ENCODE peak calls at places on chromosomes 4 and X, in eight cellular contexts. Q, G, J, Y, P, I, L and F are unnamed samples.

GRCh38 chr4:104938624-104939023 is 208.1 kb upstream of the TET2 start:
- DNase-seq in L (no peak), J (no peak), Q (no peak), Y (no peak), P (no peak), I (no peak), G (no peak), F (no peak)

GRCh38 chrX:26470946-26471345 is 255.0 kb downstream of the MAGEB5 start:
- DNase-seq in L (no peak), P (no peak), Y (no peak), I (no peak), G (no peak), Q (no peak), J (no peak), F (no peak)

GRCh38 chrX:46376246-46376885 is 168.9 kb downstream of the ZNF674 start:
- DNase-seq in L (peak; percentile 61), Y (peak; percentile 79), J (peak; percentile 75), Q (peak; percentile 42), G (peak; percentile 48), I (no peak), P (peak; percentile 56), F (peak; percentile 56)

GRCh38 chrX:12984629-12985303 is 9.9 kb downstream of the TMSB4X start:
- DNase-seq in Y (peak; percentile 95), I (no peak), P (peak; percentile 21), Q (peak; percentile 91), L (peak; percentile 97), J (peak; percentile 31), G (peak; percentile 35), F (peak; percentile 73)

GRCh38 chr4:115871596-115871995 is 758.2 kb upstream of the NDST4 start:
- DNase-seq in G (no peak), Y (no peak), I (no peak), L (no peak), Q (no peak), P (no peak), J (no peak), F (no peak)

GRCh38 chr4:183100827-183101226 is 1.8 kb downstream of the WWC2 start:
- DNase-seq in Y (peak; percentile 16), L (no peak), P (no peak), G (no peak), I (no peak), Q (no peak), J (no peak), F (no peak)

GRCh38 chrX:148337873-148338272 is 162.5 kb upstream of the AFF2 start:
- DNase-seq in P (no peak), G (no peak), Q (no peak), I (no peak), Y (no peak), J (no peak), L (no peak), F (no peak)

GRCh38 chr4:2461246-2461960 is 7.5 kb upstream of the RNF4 start:
- DNase-seq in Q (no peak), G (no peak), Y (no peak), L (no peak), J (no peak), I (no peak), P (no peak), F (no peak)

GRCh38 chr4:160026720-160027119 is 923.8 kb downstream of the RAPGEF2 start:
- DNase-seq in P (peak; percentile 39), I (no peak), Y (peak; percentile 61), L (peak; percentile 89), Q (peak; percentile 21), G (no peak), J (no peak), F (no peak)

DNA sequence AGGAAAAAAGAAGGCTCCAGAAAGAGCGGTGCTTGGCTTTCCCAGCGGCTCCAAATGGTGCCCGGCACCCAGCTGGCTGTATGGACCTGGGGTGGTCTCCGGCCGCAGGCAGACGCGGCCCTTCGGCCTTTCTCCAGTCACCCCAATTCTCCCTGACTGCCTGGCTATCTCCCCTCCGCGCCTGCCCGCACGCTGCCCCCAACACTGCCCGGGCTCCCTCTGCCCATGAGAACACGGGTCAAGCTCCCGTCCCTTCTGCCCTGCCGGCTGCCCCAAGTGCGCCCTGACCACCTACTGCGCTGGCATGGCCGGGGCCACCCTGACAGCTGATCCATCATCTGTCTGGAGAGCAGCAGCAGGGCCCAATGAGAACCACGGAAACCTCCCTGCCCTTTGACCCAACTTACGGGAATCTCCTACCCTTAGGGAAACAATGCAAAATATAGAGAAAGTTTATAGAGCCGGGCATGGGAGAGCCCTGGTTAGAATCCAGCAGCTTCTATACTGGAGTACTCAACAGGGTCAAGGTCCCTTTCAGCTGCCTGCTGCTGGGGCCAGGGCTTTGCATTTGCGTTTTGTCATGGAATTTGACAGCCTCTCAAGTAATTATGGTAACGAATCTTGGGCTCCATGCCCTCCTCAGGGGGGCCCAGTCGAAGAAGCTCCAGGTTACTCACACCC is 1.2 kb upstream of the FAM3A start:
- DNase-seq in I (no peak), L (no peak), G (no peak), J (no peak), Q (no peak), Y (no peak), P (no peak), F (no peak)
- H3K27ac ChIP-seq in I (peak overlapping the region; percentile 62), L (no peak overlapping the region), G (peak overlapping the region; percentile 87), J (peak overlapping the region; percentile 89), Q (peak overlapping the region; percentile 55), Y (no peak overlapping the region), P (no peak overlapping the region), F (peak overlapping the region; percentile 69)

GRCh38 chr4:122793811-122794210 is 32.8 kb upstream of the FGF2 start:
- DNase-seq in J (peak; percentile 58), Y (no peak), I (no peak), G (no peak), P (no peak), L (no peak), Q (no peak), F (no peak)

GRCh38 chr4:122798917-122799316 is 27.7 kb upstream of the FGF2 start:
- DNase-seq in P (no peak), I (no peak), G (no peak), Y (no peak), J (no peak), L (no peak), Q (no peak), F (no peak)

GRCh38 chr4:122796801-122797404 is 29.7 kb upstream of the FGF2 start:
- DNase-seq in I (peak; percentile 70), J (peak; percentile 68), Y (no peak), P (no peak), Q (no peak), L (no peak), G (peak; percentile 28), F (no peak)

GRCh38 chr4:122798101-122798500 is 28.5 kb upstream of the FGF2 start:
- DNase-seq in Q (peak; percentile 89), L (peak; percentile 91), J (peak; percentile 94), G (peak; percentile 94), Y (no peak), P (no peak), I (no peak), F (peak; percentile 97)

GRCh38 chr4:122797405-122798094 is 29.1 kb upstream of the FGF2 start:
- DNase-seq in J (no peak), P (no peak), L (no peak), I (no peak), Q (no peak), Y (no peak), G (no peak), F (no peak)
- H3K9ac ChIP-seq in J (peak overlapping the region; percentile 80), P (no peak overlapping the region), L (peak overlapping the region; percentile 64), I (no peak overlapping the region), Q (peak overlapping the region; percentile 57), Y (no peak overlapping the region), G (peak overlapping the region; percentile 81), F (no peak overlapping the region)

DNA sequence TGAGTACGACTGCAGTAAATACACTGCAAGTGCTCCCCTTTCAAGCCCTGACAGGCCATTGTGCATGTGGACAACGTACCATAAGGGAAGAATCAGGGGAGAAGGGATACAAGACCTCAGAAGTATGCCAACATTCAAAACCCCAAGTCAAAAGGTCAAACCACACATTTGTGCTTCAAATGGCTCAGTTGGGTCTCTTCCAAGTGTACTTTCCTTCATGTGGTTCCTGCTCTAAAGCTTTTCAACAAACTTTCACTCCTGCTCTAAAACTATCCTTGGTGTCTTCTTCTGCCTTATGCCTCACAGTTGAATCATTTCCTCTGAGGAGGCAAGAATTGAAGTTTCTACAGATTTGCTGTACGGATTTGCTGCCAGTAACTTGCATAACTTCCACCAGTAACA is 305.7 kb upstream of the SLIT2 start:
- DNase-seq in Y (peak; percentile 87), J (peak; percentile 93), P (peak; percentile 32), Q (peak; percentile 100), L (peak; percentile 88), I (no peak), G (peak; percentile 97), F (peak; percentile 100)
- H3K27ac ChIP-seq in Y (peak overlapping the region; percentile 53), J (peak overlapping the region; percentile 58), P (no peak overlapping the region), Q (no peak overlapping the region), L (no peak overlapping the region), I (no peak overlapping the region), G (peak overlapping the region; percentile 2), F (peak overlapping the region; percentile 40)

DNA sequence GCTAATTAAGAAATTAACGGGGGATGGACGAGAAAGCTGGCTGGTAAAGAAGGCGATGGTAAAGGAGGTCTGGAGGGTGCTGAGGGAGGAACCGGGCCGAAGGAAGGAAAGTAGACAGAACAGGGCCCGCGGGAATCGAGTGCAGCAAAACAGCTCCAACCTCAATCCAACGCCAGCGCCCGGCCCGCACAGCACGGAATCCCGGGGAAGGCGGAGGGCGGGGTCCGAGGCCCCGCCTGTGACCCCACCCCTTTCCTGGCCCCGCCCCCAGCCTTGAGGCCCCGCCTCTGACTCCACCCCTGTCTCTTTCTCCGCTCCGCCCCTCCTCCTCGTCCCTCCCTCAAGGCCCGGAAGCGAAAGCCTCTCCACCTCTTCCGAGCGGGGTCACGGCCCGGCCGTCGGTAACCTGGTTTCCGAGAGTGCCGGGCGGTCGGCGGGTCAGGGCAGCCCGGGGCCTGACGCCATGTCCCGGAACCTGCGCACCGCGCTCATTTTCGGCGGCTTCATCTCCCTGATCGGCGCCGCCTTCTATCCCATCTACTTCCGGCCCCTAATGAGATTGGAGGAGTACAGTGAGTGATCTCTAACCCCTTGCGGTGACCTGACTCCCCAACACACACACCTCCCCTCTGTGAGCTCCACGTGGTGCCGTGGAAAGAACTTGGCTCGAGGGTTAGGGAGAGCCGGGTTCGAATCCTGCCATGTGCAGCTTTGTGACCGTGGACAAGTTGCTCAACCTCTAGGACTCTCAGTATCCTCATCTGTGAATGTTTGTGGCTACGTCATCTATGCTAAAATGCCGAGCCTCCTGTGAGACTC is at the start of gene SMIM20:
- DNase-seq in J (peak; percentile 93), Y (peak; percentile 80), I (peak; percentile 61), L (peak; percentile 88), Q (peak; percentile 57), G (peak; percentile 86), P (peak; percentile 78), F (peak; percentile 93)
- H3K9ac ChIP-seq in J (peak within 1 kb of the TSS; percentile 91), Y (peak within 1 kb of the TSS; percentile 84), I (peak within 1 kb of the TSS; percentile 46), L (peak within 1 kb of the TSS; percentile 85), Q (peak within 1 kb of the TSS; percentile 87), G (peak within 1 kb of the TSS; percentile 85), P (peak within 1 kb of the TSS; percentile 80), F (peak within 1 kb of the TSS; percentile 65)

GRCh38 chr4:118769152-118769551 is 66.8 kb downstream of the SEC24D start:
- DNase-seq in Q (no peak), Y (no peak), P (no peak), G (no peak), J (no peak), I (no peak), L (no peak), F (no peak)
- H3K27ac ChIP-seq in Q (no peak overlapping the region), Y (no peak overlapping the region), P (no peak overlapping the region), G (peak overlapping the region; percentile 84), J (no peak overlapping the region), I (no peak overlapping the region), L (no peak overlapping the region), F (peak overlapping the region; percentile 32)

GRCh38 chr4:123546123-123546654 is 149.6 kb downstream of the SPRY1 start:
- DNase-seq in G (no peak), P (no peak), Q (no peak), Y (no peak), L (no peak), J (no peak), I (no peak), F (no peak)
- H3K9ac ChIP-seq in G (no peak overlapping the region), P (no peak overlapping the region), Q (no peak overlapping the region), Y (no peak overlapping the region), L (no peak overlapping the region), J (no peak overlapping the region), I (no peak overlapping the region), F (no peak overlapping the region)